ENCODE peak calls at places on chromosomes 16 and 17, in seven cellular contexts. O, B, K, Y, V, I and H are unnamed samples.

GRCh38 chr17:8800656-8801055 is 1.5 kb upstream of the MFSD6L start:
- DNase-seq in I (no peak), K (no peak), V (no peak), Y (no peak), O (no peak), B (no peak), H (no peak)

GRCh38 chr16:62955033-62955349 is 918.8 kb upstream of the CDH8 start:
- DNase-seq in O (no peak), I (no peak), K (no peak), V (no peak), Y (no peak), B (no peak), H (no peak)

GRCh38 chr17:29613371-29613837 is 9.3 kb downstream of the CORO6 start:
- DNase-seq in Y (peak; percentile 97), K (no peak), B (peak; percentile 88), V (peak; percentile 91), O (peak; percentile 96), I (peak; percentile 97), H (peak; percentile 68)

GRCh38 chr17:8016632-8017424 is 14.4 kb downstream of the GUCY2D start:
- DNase-seq in V (peak; percentile 69), I (no peak), Y (peak; percentile 77), K (no peak), O (peak; percentile 83), B (peak; percentile 56), H (no peak)

GRCh38 chr17:82384730-82385429 is 13.3 kb downstream of the UTS2R start:
- DNase-seq in B (no peak), V (no peak), Y (no peak), O (peak; percentile 22), I (peak; percentile 79), K (peak; percentile 59), H (no peak)

GRCh38 chr17:50177983-50178834 is 12.4 kb downstream of the SGCA start:
- DNase-seq in O (peak; percentile 92), K (peak; percentile 94), B (peak; percentile 95), I (peak; percentile 80), Y (peak; percentile 70), V (peak; percentile 76), H (peak; percentile 96)

GRCh38 chr17:54749157-54749556 is 151.5 kb upstream of the TOM1L1 start:
- DNase-seq in I (no peak), Y (no peak), O (peak; percentile 50), K (no peak), V (no peak), B (no peak), H (no peak)

GRCh38 chr16:74695450-74696422 is 4.9 kb downstream of the MLKL start:
- DNase-seq in I (peak; percentile 70), B (peak; percentile 96), Y (peak; percentile 82), V (peak; percentile 87), O (peak; percentile 94), K (peak; percentile 99), H (peak; percentile 73)

GRCh38 chr16:73713817-73714495 is 582.7 kb upstream of the PSMD7 start:
- DNase-seq in K (peak; percentile 10), B (peak; percentile 1), Y (peak; percentile 5), I (no peak), O (peak; percentile 72), V (no peak), H (no peak)

GRCh38 chr17:73841431-73842060 is 197.3 kb upstream of the SDK2 start:
- DNase-seq in I (no peak), V (no peak), B (no peak), O (peak; percentile 71), K (peak; percentile 27), Y (peak; percentile 11), H (no peak)

GRCh38 chr17:78414178-78415162 is 36.0 kb downstream of the PGS1 start:
- DNase-seq in O (no peak), Y (peak; percentile 72), I (no peak), B (no peak), K (no peak), V (no peak), H (no peak)

GRCh38 chr17:61689610-61690180 is 98.7 kb upstream of the NACA2 start:
- DNase-seq in O (no peak), Y (no peak), I (no peak), V (no peak), K (no peak), B (peak; percentile 29), H (no peak)

GRCh38 chr16:261031-261691 is 14.6 kb downstream of the RGS11 start:
- DNase-seq in I (no peak), K (no peak), B (no peak), Y (no peak), O (no peak), V (no peak), H (no peak)

GRCh38 chr16:72426416-72426815 is 254.5 kb upstream of the PMFBP1 start:
- DNase-seq in V (no peak), I (no peak), O (no peak), Y (no peak), B (no peak), K (no peak), H (no peak)

GRCh38 chr16:2953706-2954105 is 10.4 kb upstream of the KREMEN2 start:
- DNase-seq in I (no peak), K (no peak), Y (no peak), B (no peak), O (no peak), V (no peak), H (no peak)

GRCh38 chr17:43338886-43339516 is 59.8 kb upstream of the ARL4D start:
- DNase-seq in B (peak; percentile 60), I (peak; percentile 71), K (no peak), O (peak; percentile 41), Y (peak; percentile 83), V (no peak), H (no peak)

GRCh38 chr17:63698886-63699637 is 863 bp downstream of the LIMD2 start:
- DNase-seq in Y (peak; percentile 94), O (peak; percentile 83), V (peak; percentile 89), B (peak; percentile 48), I (peak; percentile 58), K (peak; percentile 72), H (no peak)

GRCh38 chr16:15535772-15536171 is 101.4 kb downstream of the BMERB1 start:
- DNase-seq in V (no peak), B (no peak), Y (no peak), K (no peak), O (peak; percentile 41), I (no peak), H (no peak)

GRCh38 chr16:10957771-10958486 is 13.6 kb downstream of the CLEC16A start:
- DNase-seq in Y (peak; percentile 50), I (no peak), O (no peak), K (no peak), V (no peak), B (no peak), H (no peak)

GRCh38 chr17:7380855-7381683 is at the start of gene TNK1:
- DNase-seq in O (peak; percentile 47), V (no peak), B (no peak), K (no peak), I (peak; percentile 48), Y (no peak), H (no peak)

GRCh38 chr17:9817086-9817485 is 4.8 kb downstream of the GSG1L2 start:
- DNase-seq in V (no peak), I (no peak), K (peak; percentile 56), Y (no peak), B (peak; percentile 24), O (peak; percentile 80), H (no peak)

GRCh38 chr17:58200024-58200633 is 7.6 kb downstream of the EPX start:
- DNase-seq in O (peak; percentile 81), V (peak; percentile 63), B (peak; percentile 53), I (no peak), Y (peak; percentile 74), K (peak; percentile 67), H (no peak)

GRCh38 chr17:68297168-68297567 is 5.9 kb downstream of the ARSG start:
- DNase-seq in B (no peak), V (no peak), O (no peak), K (no peak), I (no peak), Y (no peak), H (no peak)